ENCODE peak calls at places on chromosomes 12 and 14, in four cellular contexts. Y, D, W and G are unnamed samples.

GRCh38 chr12:24361860-24362581 is 412.6 kb upstream of the SOX5 start:
- DNase-seq in Y (no peak), D (no peak), W (no peak), G (no peak)

GRCh38 chr14:36662543-36663403 is 1.1 kb downstream of the PAX9 start:
- DNase-seq in Y (no peak), D (peak; percentile 83), W (no peak), G (no peak)

GRCh38 chr12:58310828-58311273 is 369.5 kb downstream of the ATP23 start:
- DNase-seq in Y (peak; percentile 98), D (no peak), W (no peak), G (peak; percentile 98)

GRCh38 chr12:132057691-132058090 is 86.4 kb downstream of the DDX51 start:
- DNase-seq in Y (no peak), D (no peak), W (no peak), G (no peak)

GRCh38 chr12:16184691-16185090 is 92.8 kb downstream of the SLC15A5 start:
- DNase-seq in Y (no peak), D (no peak), W (no peak), G (no peak)

GRCh38 chr14:67583711-67584644 is 16.1 kb downstream of the PIGH start:
- DNase-seq in Y (peak; percentile 39), D (peak; percentile 77), W (no peak), G (no peak)

GRCh38 chr12:121238604-121239334 is 28.8 kb downstream of the P2RX4 start:
- DNase-seq in Y (peak; percentile 5), D (peak; percentile 79), W (no peak), G (no peak)

GRCh38 chr12:4703676-4704075 is 16.5 kb upstream of the GALNT8 start:
- DNase-seq in Y (no peak), D (no peak), W (no peak), G (no peak)

GRCh38 chr14:54175298-54175942 is 218.8 kb upstream of the BMP4 start:
- DNase-seq in Y (peak; percentile 87), D (peak; percentile 89), W (peak; percentile 34), G (no peak)

GRCh38 chr12:127263621-127264020 is 1003.3 kb upstream of the TMEM132C start:
- DNase-seq in Y (no peak), D (no peak), W (no peak), G (no peak)

GRCh38 chr14:58695514-58695913 is 57.8 kb downstream of the DACT1 start:
- DNase-seq in Y (no peak), D (no peak), W (no peak), G (no peak)

GRCh38 chr14:37257651-37258050 is 59.9 kb downstream of the MIPOL1 start:
- DNase-seq in Y (no peak), D (no peak), W (no peak), G (no peak)

GRCh38 chr12:78759387-78759786 is 105.2 kb upstream of the SYT1 start:
- DNase-seq in Y (peak; percentile 38), D (no peak), W (no peak), G (peak; percentile 27)

GRCh38 chr12:164207-164606 is 49.8 kb downstream of the SLC6A12 start:
- DNase-seq in Y (no peak), D (no peak), W (no peak), G (no peak)

GRCh38 chr12:94200695-94201094 is 52.3 kb downstream of the PLXNC1 start:
- DNase-seq in Y (no peak), D (no peak), W (no peak), G (no peak)

GRCh38 chr14:69049675-69050074 is 70.6 kb upstream of the ACTN1 start:
- DNase-seq in Y (peak; percentile 72), D (no peak), W (no peak), G (peak; percentile 74)

GRCh38 chr12:91216871-91217270 is 34.3 kb upstream of the DCN start:
- DNase-seq in Y (no peak), D (no peak), W (no peak), G (no peak)

GRCh38 chr12:109735825-109736551 is 22.4 kb downstream of the FAM222A start:
- DNase-seq in Y (no peak), D (peak; percentile 52), W (no peak), G (no peak)

GRCh38 chr12:51517800-51518199 is 73.2 kb upstream of the SCN8A start:
- DNase-seq in Y (no peak), D (peak; percentile 74), W (no peak), G (no peak)

GRCh38 chr14:43898709-43899108 is 608.4 kb downstream of the FSCB start:
- DNase-seq in Y (no peak), D (no peak), W (no peak), G (no peak)

GRCh38 chr14:43896044-43896443 is 611.0 kb downstream of the FSCB start:
- DNase-seq in Y (no peak), D (peak; percentile 59), W (no peak), G (no peak)

GRCh38 chr14:43900173-43900655 is 606.9 kb downstream of the FSCB start:
- DNase-seq in Y (no peak), D (peak; percentile 32), W (no peak), G (no peak)

DNA sequence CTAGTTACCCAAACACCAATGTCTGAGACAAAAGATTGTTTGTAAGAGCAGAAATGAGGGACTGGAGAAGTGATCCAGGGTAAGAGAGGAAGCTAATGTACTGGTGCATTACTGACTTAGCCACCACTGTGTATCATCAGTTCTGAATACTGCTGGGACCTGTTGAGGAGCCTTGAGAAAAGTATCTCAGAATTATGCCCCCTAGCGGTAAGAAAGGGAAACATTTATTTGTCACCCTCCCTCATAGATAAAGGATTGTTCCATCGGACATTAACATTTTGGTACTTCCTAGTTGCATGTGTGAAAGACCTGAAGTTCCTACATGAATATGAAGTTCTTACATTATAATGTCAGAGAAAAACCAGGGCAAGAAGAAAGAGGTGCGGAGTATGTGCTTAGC is 612.5 kb downstream of the FSCB start:
- DNase-seq in Y (no peak), D (peak; percentile 38), W (no peak), G (no peak)
- TF ChIP-seq CTCF in Y (peak; percentile 32), D (peak; percentile 84), W (no peak), G (peak; percentile 22)

GRCh38 chr12:52879394-52880351 is 25.2 kb downstream of the KRT8 start:
- DNase-seq in Y (peak; percentile 87), D (peak; percentile 97), W (peak; percentile 86), G (peak; percentile 63)
- H3K4me3 ChIP-seq in Y (peak overlapping the region; percentile 15), D (no peak overlapping the region), W (peak overlapping the region; percentile 52), G (peak overlapping the region; percentile 24)

DNA sequence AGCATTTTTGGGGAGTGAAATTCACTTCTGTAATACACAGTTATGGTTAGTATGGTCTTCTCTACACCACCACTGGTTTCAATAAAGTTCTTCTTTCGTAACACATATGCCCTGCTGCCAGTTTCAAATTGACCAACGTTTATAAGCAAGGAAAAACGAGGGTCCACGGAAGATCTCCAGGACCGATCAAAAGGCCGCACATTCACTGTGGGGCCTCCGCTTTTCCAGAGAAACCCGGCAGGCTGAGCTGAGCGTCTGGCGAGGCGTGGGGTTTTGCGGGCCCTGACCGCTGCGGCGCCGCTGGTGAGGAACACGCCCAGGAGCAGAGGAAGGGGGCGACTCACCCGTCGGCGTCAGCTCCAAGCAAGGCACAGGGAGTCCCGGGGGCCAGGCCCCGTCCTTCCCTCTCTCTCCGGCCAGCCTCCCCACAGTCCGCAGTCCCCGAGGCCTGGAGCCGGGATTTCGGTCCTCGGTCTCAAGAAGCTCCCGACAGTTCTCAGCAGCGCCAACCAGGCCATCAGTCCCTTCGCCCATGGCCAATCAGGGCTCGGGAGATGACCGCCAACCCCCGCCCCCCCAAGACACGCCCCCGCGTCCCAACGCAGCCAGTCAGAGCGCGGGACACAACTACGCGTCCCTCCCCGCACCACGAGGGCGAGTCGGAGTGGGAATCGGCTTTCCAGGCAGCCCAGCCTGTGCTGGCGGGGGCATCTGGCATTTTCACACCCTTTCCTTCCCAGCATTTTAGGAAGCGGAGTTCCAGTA is at the start of gene MTERF2:
- DNase-seq in Y (peak; percentile 94), D (peak; percentile 100), W (peak; percentile 93), G (peak; percentile 66)
- TF ChIP-seq CTCF in Y (no peak), D (peak; percentile 11), W (no peak), G (no peak)

GRCh38 chr12:14260011-14260993 is 105.2 kb upstream of the ATF7IP start:
- DNase-seq in Y (peak; percentile 85), D (peak; percentile 98), W (peak; percentile 88), G (peak; percentile 84)
- H3K4me3 ChIP-seq in Y (no peak overlapping the region), D (peak overlapping the region; percentile 68), W (peak overlapping the region; percentile 57), G (no peak overlapping the region)

DNA sequence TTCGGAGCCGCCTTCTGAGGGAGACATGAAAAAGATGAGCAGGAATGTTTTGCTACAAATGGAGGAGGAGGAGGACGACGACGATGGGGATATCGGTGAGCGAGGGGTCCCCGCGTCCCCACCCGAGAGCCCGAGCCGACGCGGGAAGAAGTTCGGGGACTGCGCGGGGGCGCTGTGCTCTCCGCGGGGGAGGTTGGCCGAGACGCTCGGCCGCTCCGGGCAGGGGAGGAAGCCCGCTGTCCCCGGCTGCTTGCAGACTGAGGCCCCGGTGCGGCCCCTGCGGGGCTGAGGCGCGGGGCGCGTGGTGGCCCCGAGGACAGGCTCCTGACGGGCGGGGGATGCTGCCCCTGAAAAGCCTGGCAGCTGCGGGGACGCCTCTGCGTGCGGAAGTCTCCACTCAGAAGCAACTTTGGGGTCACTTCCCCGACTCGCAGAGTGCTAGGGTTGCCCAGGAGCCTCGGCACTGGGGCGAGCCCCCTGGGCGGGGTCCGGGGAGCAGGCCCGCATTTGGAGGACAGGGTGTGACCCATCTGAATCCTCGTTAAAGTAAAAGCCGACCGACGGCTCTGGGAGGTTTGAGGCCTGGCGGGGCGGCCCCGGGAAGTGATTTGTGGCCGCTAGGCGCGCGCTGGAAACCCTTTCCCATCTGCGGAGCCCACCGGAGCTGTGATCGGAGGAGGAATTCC is 545 bp downstream of the ANO6 start:
- DNase-seq in Y (peak; percentile 49), D (peak; percentile 90), W (no peak), G (no peak)
- TF ChIP-seq CTCF in Y (peak; percentile 48), D (peak; percentile 70), W (no peak), G (peak; percentile 43)

DNA sequence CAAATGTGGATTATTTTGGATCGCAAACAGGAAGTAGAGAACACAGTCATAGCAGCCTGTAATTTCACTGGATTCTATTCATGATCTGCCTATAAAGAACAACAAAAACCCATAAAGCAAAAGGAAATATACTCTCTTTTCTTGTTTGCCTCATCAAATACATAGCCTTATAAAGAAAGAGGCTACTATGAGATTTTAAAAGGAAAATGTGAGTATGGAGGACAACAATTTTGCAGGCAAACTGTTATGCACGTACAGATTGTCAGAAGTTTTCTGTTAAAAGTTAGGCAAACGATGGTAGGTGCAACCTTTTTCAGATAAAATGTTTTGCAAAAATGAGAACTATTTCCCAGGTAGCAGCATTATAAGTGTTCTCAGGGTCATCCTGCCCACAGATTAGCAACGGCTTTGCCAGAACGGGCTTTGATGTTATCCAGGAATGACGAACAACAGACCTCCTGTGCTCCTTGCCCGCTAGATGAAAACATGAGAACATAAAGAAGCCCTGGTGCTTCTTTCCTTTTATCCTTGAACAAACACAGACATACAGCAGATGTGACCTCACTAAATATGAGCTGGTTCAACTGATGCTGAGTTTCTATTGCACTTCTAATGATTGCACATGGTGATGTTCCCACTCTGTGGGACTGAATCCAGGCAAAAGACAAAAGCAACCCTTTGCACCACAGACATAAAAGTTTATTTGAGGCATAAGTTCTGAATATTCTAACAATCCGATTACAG is 88.1 kb downstream of the ITPR2 start:
- DNase-seq in Y (peak; percentile 88), D (no peak), W (no peak), G (no peak)
- H3K4me3 ChIP-seq in Y (no peak overlapping the region), D (no peak overlapping the region), W (no peak overlapping the region), G (no peak overlapping the region)

GRCh38 chr14:77151245-77151644 is 9.7 kb upstream of the ZDHHC22 start:
- DNase-seq in Y (no peak), D (peak; percentile 86), W (no peak), G (no peak)
- TF ChIP-seq CTCF in Y (peak; percentile 66), D (peak; percentile 86), W (no peak), G (peak; percentile 67)